ENCODE peak calls at places on chromosomes 12 and 14, in six cellular contexts. One of them, this sample, is unnamed.

GRCh38 chr14:95699397-95699796 is 13.2 kb downstream of the TCL1B start:
- DNase-seq in IMR-90: no peak
- DNase-seq in PC-3: no peak
- DNase-seq in PC-9: no peak
- DNase-seq in OCI-LY7: peak
- DNase-seq in hepatocyte: no peak
- DNase-seq in this sample: no peak

GRCh38 chr14:97117693-97118092 is 320.5 kb downstream of the VRK1 start:
- DNase-seq in PC-9: no peak
- DNase-seq in IMR-90: no peak
- DNase-seq in OCI-LY7: no peak
- DNase-seq in hepatocyte: no peak
- DNase-seq in PC-3: no peak
- DNase-seq in this sample: no peak

GRCh38 chr12:28887591-28887990 is 261.5 kb upstream of the FAR2 start:
- DNase-seq in IMR-90: no peak
- DNase-seq in hepatocyte: no peak
- DNase-seq in PC-9: no peak
- DNase-seq in OCI-LY7: no peak
- DNase-seq in PC-3: no peak
- DNase-seq in this sample: no peak

GRCh38 chr14:22314183-22314820 is 274.7 kb downstream of the DAD1 start:
- DNase-seq in OCI-LY7: peak
- DNase-seq in PC-9: no peak
- DNase-seq in PC-3: peak
- DNase-seq in IMR-90: peak
- DNase-seq in hepatocyte: peak
- DNase-seq in this sample: peak

GRCh38 chr14:65370890-65371289 is 41.6 kb upstream of the FUT8 start:
- DNase-seq in hepatocyte: no peak
- DNase-seq in IMR-90: no peak
- DNase-seq in PC-3: no peak
- DNase-seq in OCI-LY7: no peak
- DNase-seq in PC-9: no peak
- DNase-seq in this sample: no peak

GRCh38 chr14:78403278-78403815 is 233.2 kb downstream of the NRXN3 start:
- DNase-seq in hepatocyte: peak
- DNase-seq in PC-9: no peak
- DNase-seq in PC-3: no peak
- DNase-seq in IMR-90: no peak
- DNase-seq in OCI-LY7: no peak
- DNase-seq in this sample: peak

GRCh38 chr14:97104029-97104428 is 306.8 kb downstream of the VRK1 start:
- DNase-seq in hepatocyte: no peak
- DNase-seq in PC-3: no peak
- DNase-seq in PC-9: no peak
- DNase-seq in OCI-LY7: no peak
- DNase-seq in IMR-90: no peak
- DNase-seq in this sample: no peak

GRCh38 chr14:20757963-20758362 is 10.2 kb upstream of the EDDM3B start:
- DNase-seq in IMR-90: no peak
- DNase-seq in PC-9: no peak
- DNase-seq in PC-3: no peak
- DNase-seq in hepatocyte: peak
- DNase-seq in OCI-LY7: peak
- DNase-seq in this sample: no peak

GRCh38 chr14:88346048-88346639 is 23.1 kb upstream of the KCNK10 start:
- DNase-seq in hepatocyte: peak
- DNase-seq in IMR-90: no peak
- DNase-seq in PC-3: peak
- DNase-seq in OCI-LY7: no peak
- DNase-seq in PC-9: no peak
- DNase-seq in this sample: no peak

GRCh38 chr14:64689292-64689691 is 14.9 kb upstream of the PLEKHG3 start:
- DNase-seq in PC-9: no peak
- DNase-seq in hepatocyte: no peak
- DNase-seq in OCI-LY7: no peak
- DNase-seq in IMR-90: no peak
- DNase-seq in PC-3: no peak
- DNase-seq in this sample: no peak

GRCh38 chr14:90697577-90698206 is 118.5 kb downstream of the TTC7B start:
- DNase-seq in PC-3: peak
- DNase-seq in IMR-90: peak
- DNase-seq in hepatocyte: peak
- DNase-seq in PC-9: peak
- DNase-seq in OCI-LY7: peak
- DNase-seq in this sample: peak

GRCh38 chr12:130879781-130880389 is 8.0 kb downstream of the RAN start:
- DNase-seq in PC-3: no peak
- DNase-seq in hepatocyte: no peak
- DNase-seq in PC-9: no peak
- DNase-seq in IMR-90: no peak
- DNase-seq in OCI-LY7: peak
- DNase-seq in this sample: no peak

GRCh38 chr14:103156733-103157411 is 33.6 kb downstream of the TNFAIP2 start:
- DNase-seq in hepatocyte: no peak
- DNase-seq in PC-9: peak
- DNase-seq in IMR-90: no peak
- DNase-seq in PC-3: no peak
- DNase-seq in OCI-LY7: no peak
- DNase-seq in this sample: no peak

GRCh38 chr12:58764100-58764953 is 156.0 kb downstream of the LRIG3 start:
- DNase-seq in PC-3: no peak
- DNase-seq in OCI-LY7: no peak
- DNase-seq in IMR-90: peak
- DNase-seq in hepatocyte: no peak
- DNase-seq in PC-9: no peak
- DNase-seq in this sample: peak

GRCh38 chr14:24409956-24410355 is 11.2 kb downstream of the NYNRIN start:
- DNase-seq in OCI-LY7: no peak
- DNase-seq in PC-3: no peak
- DNase-seq in hepatocyte: no peak
- DNase-seq in PC-9: no peak
- DNase-seq in IMR-90: no peak
- DNase-seq in this sample: no peak

GRCh38 chr12:121649819-121650353 is 19.6 kb downstream of the MORN3 start:
- DNase-seq in PC-3: no peak
- DNase-seq in hepatocyte: no peak
- DNase-seq in OCI-LY7: no peak
- DNase-seq in PC-9: no peak
- DNase-seq in IMR-90: no peak
- DNase-seq in this sample: no peak

GRCh38 chr12:57118711-57119271 is 7.6 kb upstream of the STAT6 start:
- DNase-seq in OCI-LY7: peak
- DNase-seq in PC-9: no peak
- DNase-seq in hepatocyte: no peak
- DNase-seq in IMR-90: peak
- DNase-seq in PC-3: peak
- DNase-seq in this sample: no peak

GRCh38 chr12:105204916-105205315 is 31.1 kb downstream of the APPL2 start:
- DNase-seq in OCI-LY7: no peak
- DNase-seq in PC-3: peak
- DNase-seq in IMR-90: peak
- DNase-seq in PC-9: no peak
- DNase-seq in hepatocyte: peak
- DNase-seq in this sample: peak

GRCh38 chr14:75885829-75886228 is 96.0 kb downstream of the TGFB3 start:
- DNase-seq in PC-3: no peak
- DNase-seq in hepatocyte: no peak
- DNase-seq in OCI-LY7: no peak
- DNase-seq in IMR-90: peak
- DNase-seq in PC-9: no peak
- DNase-seq in this sample: peak

GRCh38 chr14:74133833-74134481 is 49.2 kb downstream of the LIN52 start:
- DNase-seq in PC-3: no peak
- DNase-seq in OCI-LY7: no peak
- DNase-seq in PC-9: no peak
- DNase-seq in IMR-90: no peak
- DNase-seq in hepatocyte: peak
- DNase-seq in this sample: no peak

GRCh38 chr14:89408907-89409675 is 7.9 kb downstream of the FOXN3 start:
- DNase-seq in PC-9: no peak
- DNase-seq in OCI-LY7: no peak
- DNase-seq in IMR-90: no peak
- DNase-seq in hepatocyte: no peak
- DNase-seq in PC-3: no peak
- DNase-seq in this sample: no peak

GRCh38 chr12:121958521-121959240 is 40.3 kb downstream of the CFAP251 start:
- DNase-seq in IMR-90: peak
- DNase-seq in OCI-LY7: no peak
- DNase-seq in hepatocyte: no peak
- DNase-seq in PC-3: no peak
- DNase-seq in PC-9: no peak
- DNase-seq in this sample: peak

GRCh38 chr12:101117842-101118241 is 92.2 kb downstream of the SLC5A8 start:
- DNase-seq in hepatocyte: no peak
- DNase-seq in OCI-LY7: no peak
- DNase-seq in PC-9: no peak
- DNase-seq in IMR-90: no peak
- DNase-seq in PC-3: no peak
- DNase-seq in this sample: no peak

GRCh38 chr14:20493634-20494033 is 11.7 kb upstream of the RNASE10 start:
- DNase-seq in PC-9: no peak
- DNase-seq in IMR-90: no peak
- DNase-seq in PC-3: peak
- DNase-seq in OCI-LY7: no peak
- DNase-seq in hepatocyte: no peak
- DNase-seq in this sample: no peak

GRCh38 chr12:120119395-120119973 is 2.9 kb upstream of the RAB35 start:
- DNase-seq in IMR-90: peak
- DNase-seq in PC-3: peak
- DNase-seq in hepatocyte: no peak
- DNase-seq in OCI-LY7: peak
- DNase-seq in PC-9: no peak
- DNase-seq in this sample: no peak

GRCh38 chr12:57389033-57389432 is 41.8 kb downstream of the R3HDM2 start:
- DNase-seq in OCI-LY7: no peak
- DNase-seq in PC-3: peak
- DNase-seq in PC-9: no peak
- DNase-seq in IMR-90: peak
- DNase-seq in hepatocyte: peak
- DNase-seq in this sample: peak

GRCh38 chr14:104709387-104710019 is 14.5 kb upstream of the ADSS1 start:
- DNase-seq in PC-3: no peak
- DNase-seq in PC-9: no peak
- DNase-seq in hepatocyte: no peak
- DNase-seq in OCI-LY7: no peak
- DNase-seq in IMR-90: no peak
- DNase-seq in this sample: no peak
- H2AFZ ChIP-seq in PC-3: no peak
- H2AFZ ChIP-seq in PC-9: no peak
- H2AFZ ChIP-seq in hepatocyte: no peak
- H2AFZ ChIP-seq in OCI-LY7: no peak
- H2AFZ ChIP-seq in IMR-90: no peak
- H2AFZ ChIP-seq in this sample: no peak

DNA sequence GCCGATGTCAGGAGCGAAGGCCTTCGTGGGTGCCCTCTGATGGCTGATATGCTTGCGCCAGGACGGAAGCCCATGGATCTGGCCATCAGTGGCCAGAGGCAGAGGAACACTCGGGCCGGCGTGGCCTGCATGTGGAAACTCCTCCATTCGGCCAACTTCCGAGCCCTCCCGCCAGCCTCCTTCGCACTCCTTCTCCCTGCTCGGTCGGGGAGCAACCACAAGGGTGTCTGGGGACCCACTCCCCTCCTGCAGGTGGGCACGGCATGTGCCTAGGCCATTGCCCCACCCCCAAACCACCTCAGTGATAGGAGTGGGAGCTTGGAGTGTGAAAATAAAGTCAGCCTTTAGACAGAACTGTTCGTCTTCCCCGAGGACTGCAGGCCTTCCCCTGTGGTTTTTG is 231.3 kb downstream of the BCL11B start:
- DNase-seq in PC-3: no peak
- DNase-seq in OCI-LY7: no peak
- DNase-seq in hepatocyte: no peak
- DNase-seq in PC-9: no peak
- DNase-seq in IMR-90: no peak
- DNase-seq in this sample: no peak
- H2AFZ ChIP-seq in PC-3: no peak
- H2AFZ ChIP-seq in OCI-LY7: no peak
- H2AFZ ChIP-seq in hepatocyte: no peak
- H2AFZ ChIP-seq in PC-9: no peak
- H2AFZ ChIP-seq in IMR-90: no peak
- H2AFZ ChIP-seq in this sample: no peak

GRCh38 chr12:21428241-21428640 is 9.2 kb upstream of the PYROXD1 start:
- DNase-seq in IMR-90: peak
- DNase-seq in OCI-LY7: no peak
- DNase-seq in PC-9: no peak
- DNase-seq in PC-3: peak
- DNase-seq in hepatocyte: no peak
- DNase-seq in this sample: peak

GRCh38 chr12:21433525-21433924 is 3.9 kb upstream of the PYROXD1 start:
- DNase-seq in PC-3: no peak
- DNase-seq in IMR-90: no peak
- DNase-seq in hepatocyte: no peak
- DNase-seq in PC-9: no peak
- DNase-seq in OCI-LY7: no peak
- DNase-seq in this sample: no peak

GRCh38 chr12:21434704-21435103 is 2.8 kb upstream of the PYROXD1 start:
- DNase-seq in OCI-LY7: no peak
- DNase-seq in PC-3: no peak
- DNase-seq in PC-9: no peak
- DNase-seq in IMR-90: no peak
- DNase-seq in hepatocyte: no peak
- DNase-seq in this sample: no peak

DNA sequence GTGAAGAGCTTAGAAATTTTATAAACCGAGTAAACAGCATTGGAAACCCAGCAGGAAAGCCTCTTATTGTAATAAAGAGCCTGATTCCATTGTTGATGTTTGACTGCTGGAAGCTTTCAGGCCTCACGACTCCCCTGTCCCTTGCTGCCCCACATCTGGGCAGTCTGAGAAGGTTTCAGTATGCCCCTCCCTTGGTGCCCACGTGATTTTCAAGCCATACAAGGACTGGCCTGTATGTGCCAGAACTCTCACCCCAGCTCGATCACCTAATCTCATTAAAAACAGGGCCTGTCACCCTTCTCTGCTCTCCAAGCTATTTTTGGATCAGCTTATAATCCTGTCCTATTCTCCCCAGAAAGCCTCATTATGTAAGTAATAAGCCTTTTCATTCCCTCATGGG is 7.5 kb upstream of the PYROXD1 start:
- DNase-seq in PC-3: no peak
- DNase-seq in PC-9: no peak
- DNase-seq in hepatocyte: peak
- DNase-seq in OCI-LY7: no peak
- DNase-seq in IMR-90: no peak
- DNase-seq in this sample: no peak
- H2AFZ ChIP-seq in PC-3: no peak
- H2AFZ ChIP-seq in PC-9: no peak
- H2AFZ ChIP-seq in hepatocyte: no peak
- H2AFZ ChIP-seq in OCI-LY7: peak
- H2AFZ ChIP-seq in IMR-90: peak
- H2AFZ ChIP-seq in this sample: no peak

DNA sequence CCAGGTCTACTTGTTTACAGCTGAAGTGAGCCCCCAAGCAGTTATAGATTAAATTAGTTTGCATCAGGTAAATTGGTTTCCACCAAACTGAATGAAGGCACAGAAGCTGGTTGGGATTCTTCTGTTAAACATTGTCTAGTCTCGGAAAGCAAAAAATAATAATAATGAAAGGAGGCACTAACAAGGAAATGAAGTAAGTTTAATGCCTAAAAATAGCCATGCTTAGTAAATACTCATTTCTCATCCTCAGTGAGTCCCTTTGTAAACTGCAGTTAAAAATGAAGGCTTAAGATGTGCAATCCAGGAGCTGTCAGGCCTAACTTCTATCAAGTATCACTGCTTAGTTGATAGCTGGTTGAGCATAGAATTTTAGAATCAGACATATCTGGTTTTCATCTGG is 113.5 kb downstream of the BTG1 start:
- DNase-seq in OCI-LY7: no peak
- DNase-seq in IMR-90: no peak
- DNase-seq in PC-9: no peak
- DNase-seq in hepatocyte: no peak
- DNase-seq in PC-3: no peak
- DNase-seq in this sample: no peak
- H2AFZ ChIP-seq in OCI-LY7: peak
- H2AFZ ChIP-seq in IMR-90: no peak
- H2AFZ ChIP-seq in PC-9: no peak
- H2AFZ ChIP-seq in hepatocyte: no peak
- H2AFZ ChIP-seq in PC-3: no peak
- H2AFZ ChIP-seq in this sample: no peak